ENCODE peak calls at places on chromosome 18, in nine cellular contexts. C is astrocyte of the spinal cord, A is endothelial cell, B is brain microvascular endothelial cell, D is thyroid gland, M is MCF 10A, Z is pancreas, Q is body of pancreas, G is lower lobe of right lung. U is an unnamed sample.

GRCh38 chr18:76955529-76956170 is 133.3 kb downstream of the ZNF236 start:
- DNase-seq in M (no peak), Z (no peak), D (peak), A (no peak), C (no peak), B (no peak), G (peak), Q (peak), U (no peak)

GRCh38 chr18:14925281-14925709 is 177.3 kb downstream of the ANKRD30B start:
- DNase-seq in B (no peak), C (peak), D (no peak), A (no peak), G (no peak), Q (no peak), M (no peak), Z (no peak), U (no peak)

GRCh38 chr18:76524900-76525698 is 30.1 kb upstream of the ZNF516 start:
- DNase-seq in Q (no peak), M (peak), D (peak), B (peak), C (peak), Z (no peak), A (peak), G (no peak), U (no peak)

GRCh38 chr18:3044931-3045698 is 32.2 kb upstream of the LPIN2 start:
- DNase-seq in G (peak), B (no peak), Z (peak), D (peak), M (no peak), C (no peak), Q (peak), A (no peak), U (no peak)

GRCh38 chr18:11119550-11119949 is 29.8 kb downstream of the PIEZO2 start:
- DNase-seq in G (no peak), Q (no peak), M (no peak), D (no peak), B (no peak), A (no peak), C (no peak), Z (no peak), U (no peak)

GRCh38 chr18:37533647-37534565 is 31.7 kb downstream of the CELF4 start:
- DNase-seq in D (no peak), G (no peak), Q (no peak), A (no peak), C (no peak), Z (no peak), B (no peak), M (peak), U (no peak)

GRCh38 chr18:44834867-44835469 is 154.3 kb downstream of the SETBP1 start:
- DNase-seq in Q (no peak), A (no peak), G (no peak), Z (no peak), D (peak), B (no peak), C (no peak), M (no peak), U (no peak)

GRCh38 chr18:68436485-68436884 is 278.4 kb downstream of the TMX3 start:
- DNase-seq in Z (no peak), G (no peak), C (no peak), Q (no peak), D (no peak), A (peak), M (peak), B (peak), U (no peak)

GRCh38 chr18:31041346-31042067 is 1.0 kb downstream of the DSC3 start:
- DNase-seq in Q (no peak), C (peak), A (peak), B (no peak), Z (no peak), D (no peak), G (peak), M (peak), U (no peak)

GRCh38 chr18:35060092-35060491 is 18.9 kb downstream of the MAPRE2 start:
- DNase-seq in G (no peak), C (no peak), M (no peak), B (no peak), Z (peak), Q (peak), D (no peak), A (no peak), U (no peak)

GRCh38 chr18:21257383-21257782 is 15.4 kb downstream of the GREB1L start:
- DNase-seq in A (no peak), Q (no peak), B (no peak), C (peak), D (no peak), G (no peak), Z (no peak), M (no peak), U (no peak)

GRCh38 chr18:52409732-52410131 is 69.7 kb downstream of the DCC start:
- DNase-seq in G (no peak), D (no peak), A (no peak), B (no peak), M (peak), C (no peak), Q (no peak), Z (no peak), U (no peak)
- TF ChIP-seq CTCF in G (no peak), D (no peak), A (no peak), B (no peak), M (no peak), C (no peak), Q (no peak), Z (no peak), U (no peak)

GRCh38 chr18:29436459-29436858 is 1259.5 kb upstream of the CDH2 start:
- DNase-seq in A (no peak), B (no peak), C (no peak), Q (no peak), G (no peak), M (no peak), D (no peak), Z (no peak), U (no peak)
- TF ChIP-seq CTCF in A (peak), B (peak), C (no peak), Q (no peak), G (no peak), M (no peak), D (no peak), Z (no peak), U (no peak)

DNA sequence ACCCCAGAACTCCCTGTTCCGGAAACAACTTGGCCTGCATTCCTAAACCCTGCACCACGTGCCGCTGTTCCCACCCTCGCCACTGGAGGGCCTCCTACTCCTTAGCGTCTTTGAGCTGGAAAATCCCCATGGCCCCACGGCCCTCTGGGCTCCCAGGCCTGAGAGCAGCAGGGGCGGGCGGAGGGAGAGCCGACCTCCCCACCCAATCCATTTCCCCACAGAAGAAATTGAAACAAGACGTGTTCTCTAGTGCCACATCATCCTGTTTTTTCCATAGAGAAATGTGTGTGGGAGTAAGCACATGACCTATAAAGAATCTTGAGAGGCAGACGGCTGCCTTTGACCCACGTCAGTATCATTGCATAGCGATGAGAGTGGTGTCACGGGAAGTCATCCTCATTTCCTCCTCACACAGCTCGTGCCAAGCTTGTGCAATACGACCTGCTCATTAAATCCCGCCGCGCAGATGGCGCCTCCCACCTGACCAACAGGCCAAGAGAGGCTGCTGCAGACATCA is 79.2 kb downstream of the LAMA1 start:
- DNase-seq in G (peak), Q (peak), A (peak), B (peak), Z (peak), M (peak), D (peak), C (peak), U (peak)
- TF ChIP-seq CTCF in G (peak), Q (peak), A (peak), B (peak), Z (peak), M (peak), D (peak), C (peak), U (no peak)

GRCh38 chr18:59994357-59994756 is 94.6 kb downstream of the PMAIP1 start:
- DNase-seq in M (peak), B (no peak), Q (no peak), Z (no peak), A (no peak), G (no peak), C (peak), D (no peak), U (no peak)
- TF ChIP-seq CTCF in M (no peak), B (peak), Q (no peak), Z (no peak), A (no peak), G (no peak), C (peak), D (no peak), U (no peak)

DNA sequence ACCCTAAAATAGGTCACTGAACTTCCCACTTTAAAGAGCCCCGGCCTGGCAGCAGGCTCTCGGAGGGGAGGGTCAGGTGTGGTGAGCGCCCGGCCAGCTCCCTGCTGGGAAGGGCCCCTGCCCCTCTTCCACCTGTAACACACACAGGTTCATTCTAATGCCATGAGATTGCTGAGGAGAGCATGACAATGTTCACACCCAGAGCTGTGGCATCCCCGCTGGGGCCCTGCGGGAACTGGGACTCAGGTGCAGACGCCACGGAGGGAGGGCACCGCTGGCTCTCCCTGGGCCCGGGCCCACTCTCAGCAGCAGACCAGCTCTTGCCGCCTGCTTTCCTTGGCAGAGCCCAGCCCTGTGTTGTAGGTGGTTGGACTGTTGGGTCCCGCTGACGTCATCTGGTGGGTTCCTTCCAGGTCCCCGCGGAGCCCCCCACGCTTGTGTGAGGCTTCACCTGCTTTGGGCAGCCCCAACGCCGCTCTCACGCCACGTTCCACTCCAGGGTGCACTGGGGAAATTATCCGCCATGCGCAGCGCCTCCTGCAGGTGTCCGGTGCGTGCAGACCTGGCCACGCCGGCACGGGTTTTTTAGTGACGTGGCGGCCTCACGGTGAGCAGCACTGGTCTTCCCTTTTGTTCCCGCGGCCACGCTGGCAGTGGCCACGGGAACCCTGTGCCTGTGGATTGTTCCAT is 50.4 kb upstream of the KCNG2 start:
- DNase-seq in Q (no peak), Z (no peak), D (no peak), C (no peak), A (no peak), G (no peak), M (no peak), B (no peak), U (no peak)
- TF ChIP-seq CTCF in Q (no peak), Z (no peak), D (no peak), C (no peak), A (no peak), G (no peak), M (no peak), B (peak), U (no peak)

GRCh38 chr18:78526923-78527775 is 452.5 kb upstream of the SALL3 start:
- DNase-seq in A (no peak), Q (no peak), G (no peak), Z (no peak), M (no peak), B (no peak), D (no peak), C (no peak), U (no peak)

GRCh38 chr18:78531637-78532036 is 448.0 kb upstream of the SALL3 start:
- DNase-seq in G (no peak), Q (no peak), B (no peak), A (no peak), C (no peak), M (no peak), D (no peak), Z (no peak), U (no peak)

GRCh38 chr18:78527984-78528383 is 451.6 kb upstream of the SALL3 start:
- DNase-seq in G (no peak), C (no peak), Z (no peak), Q (no peak), A (no peak), B (no peak), D (no peak), M (no peak), U (no peak)

GRCh38 chr18:78526275-78526674 is 453.3 kb upstream of the SALL3 start:
- DNase-seq in Z (no peak), G (no peak), B (no peak), D (no peak), C (no peak), M (no peak), Q (no peak), A (no peak), U (no peak)

DNA sequence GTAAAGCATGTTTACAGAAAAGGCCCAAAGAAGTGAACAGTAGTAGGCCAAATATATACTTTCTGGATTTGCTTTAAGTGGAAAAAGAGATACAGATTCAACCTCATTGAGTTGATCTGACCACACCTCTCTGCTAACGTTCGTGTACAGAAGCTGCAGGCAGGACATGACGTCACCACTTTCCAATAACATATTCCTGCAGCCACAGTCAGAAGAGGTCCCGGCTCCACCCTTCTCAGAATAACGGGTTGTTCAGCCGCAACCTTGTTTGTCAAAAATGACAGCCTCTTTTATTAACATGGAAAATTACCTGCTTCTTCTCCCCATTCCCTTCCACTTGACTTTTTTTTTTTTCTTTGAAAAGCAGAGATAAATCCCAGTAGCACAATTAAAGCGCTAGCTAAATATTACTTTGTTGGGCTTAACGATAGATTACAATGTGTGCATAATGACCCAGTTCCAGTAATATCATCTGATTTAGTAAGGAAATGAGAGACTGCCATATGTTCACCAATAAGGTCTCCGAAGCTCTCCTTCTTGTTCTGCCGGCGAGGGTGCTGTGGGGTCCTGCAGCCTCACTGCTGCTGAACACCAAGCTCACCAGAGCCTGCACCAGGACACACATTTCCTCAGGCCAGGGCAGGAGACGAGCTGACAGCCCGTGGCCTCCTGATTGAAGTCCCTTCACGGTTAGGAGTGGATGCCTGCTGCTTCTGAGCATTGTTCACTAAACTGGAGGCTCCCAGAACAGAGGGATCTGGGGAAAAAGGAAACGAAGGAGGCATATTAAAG is 451.0 kb upstream of the SALL3 start:
- DNase-seq in Z (no peak), Q (no peak), B (no peak), D (no peak), A (no peak), M (no peak), G (no peak), C (no peak), U (no peak)
- TF ChIP-seq CTCF in Z (no peak), Q (no peak), B (no peak), D (no peak), A (no peak), M (no peak), G (no peak), C (no peak), U (no peak)

DNA sequence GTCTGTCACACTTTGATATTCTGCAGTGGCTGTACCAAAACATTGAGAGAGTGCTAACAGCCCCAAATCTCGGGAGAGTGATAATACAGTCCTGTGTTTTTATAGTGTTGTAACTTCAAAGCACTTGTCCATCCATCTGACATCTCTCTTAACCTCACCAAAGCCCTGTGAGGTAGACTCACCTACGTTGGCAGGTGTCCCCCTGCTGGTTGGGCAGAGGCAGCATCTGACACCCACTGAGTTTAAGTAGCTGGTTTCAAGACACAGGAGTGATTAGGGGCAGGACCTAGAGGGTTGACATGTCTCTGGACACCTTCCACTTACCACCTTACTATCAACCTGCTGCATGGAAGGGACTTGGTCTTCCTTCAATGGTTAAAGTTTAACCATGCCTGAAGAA is 22.9 kb downstream of the COLEC12 start:
- DNase-seq in B (no peak), A (no peak), C (no peak), Z (peak), Q (peak), M (peak), G (no peak), D (no peak), U (no peak)
- TF ChIP-seq CTCF in B (peak), A (peak), C (peak), Z (peak), Q (peak), M (no peak), G (peak), D (no peak), U (no peak)

DNA sequence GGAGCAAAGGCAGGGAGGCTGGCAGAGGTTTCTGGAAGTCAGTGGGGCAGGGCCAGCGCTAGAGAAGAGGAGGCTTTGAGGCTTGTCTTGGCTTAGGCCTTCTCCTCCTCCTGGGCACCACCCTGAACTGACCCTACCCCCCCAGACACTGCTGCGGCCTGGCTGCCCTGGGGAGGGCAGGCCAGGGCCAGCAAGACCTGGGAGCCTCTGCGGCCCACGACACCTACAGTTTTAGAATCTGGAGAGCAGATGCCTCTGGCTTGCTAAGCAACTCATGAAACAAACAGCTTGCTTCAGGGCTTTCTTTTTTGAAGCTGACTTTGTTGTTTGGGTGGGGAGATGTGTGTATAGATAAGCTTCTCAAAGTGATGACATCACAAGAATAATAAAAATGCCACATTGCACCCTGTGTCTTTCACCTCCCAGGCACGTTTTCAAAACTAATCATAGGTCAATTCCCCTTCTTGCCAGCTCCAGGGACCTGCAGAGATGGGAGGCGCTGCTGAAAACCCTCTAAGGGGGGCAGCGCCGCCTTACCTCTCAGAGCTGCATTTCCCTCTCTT is 46.2 kb upstream of the SMAD7 start:
- DNase-seq in B (peak), Z (no peak), D (peak), Q (no peak), C (peak), G (peak), M (peak), A (no peak), U (no peak)
- TF ChIP-seq CTCF in B (no peak), Z (no peak), D (no peak), Q (no peak), C (peak), G (no peak), M (no peak), A (no peak), U (no peak)

GRCh38 chr18:24395049-24395780 is 2.4 kb downstream of the OSBPL1A start:
- DNase-seq in Q (no peak), B (no peak), M (peak), A (no peak), G (no peak), D (no peak), C (no peak), Z (no peak), U (no peak)

GRCh38 chr18:24397131-24397693 is 412 bp downstream of the OSBPL1A start:
- DNase-seq in A (peak), G (peak), D (peak), M (peak), Z (no peak), C (peak), B (peak), Q (peak), U (peak)

GRCh38 chr18:24398515-24398914 is 891 bp upstream of the OSBPL1A start:
- DNase-seq in C (peak), Q (no peak), M (peak), G (no peak), D (no peak), B (peak), A (peak), Z (no peak), U (no peak)

GRCh38 chr18:24396082-24396623 is 1.5 kb downstream of the OSBPL1A start:
- DNase-seq in A (no peak), B (no peak), Q (no peak), M (peak), G (no peak), Z (no peak), C (no peak), D (no peak), U (no peak)

GRCh38 chr18:24397694-24398365 is at the start of gene OSBPL1A:
- DNase-seq in G (peak), C (peak), Z (peak), D (peak), M (peak), A (peak), Q (peak), B (peak), U (peak)
- TF ChIP-seq CTCF in G (no peak), C (no peak), Z (no peak), D (no peak), M (no peak), A (no peak), Q (no peak), B (no peak), U (no peak)